ENCODE peak calls at places on chromosomes 5 and 9, in six cellular contexts. One of them, this sample, is unnamed.

GRCh38 chr5:106399381-106399780 is 1271.4 kb downstream of the EFNA5 start:
- DNase-seq in H9: no peak
- DNase-seq in mesenchymal stem cell: peak; percentile 78
- DNase-seq in neuronal stem cell: no peak
- DNase-seq in IMR-90: peak; percentile 84
- DNase-seq in mesendoderm: no peak
- DNase-seq in this sample: peak; percentile 16

GRCh38 chr5:130605200-130605599 is 559.9 kb downstream of the HINT1 start:
- DNase-seq in mesendoderm: peak; percentile 76
- DNase-seq in H9: no peak
- DNase-seq in IMR-90: no peak
- DNase-seq in neuronal stem cell: peak; percentile 9
- DNase-seq in mesenchymal stem cell: no peak
- DNase-seq in this sample: peak; percentile 14

GRCh38 chr5:162786234-162786633 is 651.2 kb upstream of the CCNG1 start:
- DNase-seq in mesendoderm: peak; percentile 18
- DNase-seq in neuronal stem cell: no peak
- DNase-seq in IMR-90: no peak
- DNase-seq in H9: no peak
- DNase-seq in mesenchymal stem cell: no peak
- DNase-seq in this sample: no peak

GRCh38 chr5:52693279-52693678 is 94.4 kb upstream of the ITGA1 start:
- DNase-seq in IMR-90: peak; percentile 45
- DNase-seq in mesenchymal stem cell: peak; percentile 53
- DNase-seq in mesendoderm: peak; percentile 58
- DNase-seq in H9: peak; percentile 45
- DNase-seq in neuronal stem cell: no peak
- DNase-seq in this sample: no peak

GRCh38 chr9:37911271-37911681 is 7.3 kb upstream of the SLC25A51 start:
- DNase-seq in IMR-90: peak; percentile 41
- DNase-seq in H9: no peak
- DNase-seq in mesendoderm: no peak
- DNase-seq in mesenchymal stem cell: no peak
- DNase-seq in neuronal stem cell: no peak
- DNase-seq in this sample: no peak

GRCh38 chr9:114696814-114697544 is 15.0 kb upstream of the TEX48 start:
- DNase-seq in neuronal stem cell: no peak
- DNase-seq in mesendoderm: no peak
- DNase-seq in mesenchymal stem cell: peak; percentile 45
- DNase-seq in IMR-90: peak; percentile 62
- DNase-seq in H9: no peak
- DNase-seq in this sample: no peak

GRCh38 chr5:1769017-1769640 is 30.5 kb downstream of the MRPL36 start:
- DNase-seq in IMR-90: no peak
- DNase-seq in mesenchymal stem cell: no peak
- DNase-seq in neuronal stem cell: no peak
- DNase-seq in mesendoderm: no peak
- DNase-seq in H9: no peak
- DNase-seq in this sample: no peak

GRCh38 chr5:127810014-127810413 is 106.8 kb downstream of the CCDC192 start:
- DNase-seq in mesendoderm: no peak
- DNase-seq in IMR-90: no peak
- DNase-seq in neuronal stem cell: no peak
- DNase-seq in H9: no peak
- DNase-seq in mesenchymal stem cell: no peak
- DNase-seq in this sample: no peak

DNA sequence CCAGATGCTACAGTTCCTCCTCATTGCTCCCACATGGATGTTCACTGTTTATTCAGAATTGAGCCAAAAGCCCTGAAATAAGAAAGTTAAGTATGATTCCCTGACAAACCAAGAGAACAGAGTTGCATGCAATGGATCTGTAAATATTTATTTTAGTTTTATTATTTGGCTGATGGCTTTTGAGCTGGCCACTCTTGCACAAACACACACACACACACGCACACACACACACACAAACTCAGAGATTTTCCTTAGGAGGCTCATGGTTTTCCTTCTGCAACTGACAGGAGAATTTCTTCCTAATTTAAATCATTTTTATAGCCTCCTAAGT is 119.0 kb upstream of the SLCO6A1 start:
- DNase-seq in mesendoderm: no peak
- DNase-seq in H9: no peak
- DNase-seq in neuronal stem cell: no peak
- DNase-seq in mesenchymal stem cell: peak; percentile 73
- DNase-seq in IMR-90: no peak
- DNase-seq in this sample: no peak
- H3K4me2 ChIP-seq in mesendoderm: no peak overlapping the region
- H3K4me2 ChIP-seq in H9: no peak overlapping the region
- H3K4me2 ChIP-seq in neuronal stem cell: no peak overlapping the region
- H3K4me2 ChIP-seq in mesenchymal stem cell: no peak overlapping the region
- H3K4me2 ChIP-seq in IMR-90: no peak overlapping the region
- H3K4me2 ChIP-seq in this sample: no peak overlapping the region

DNA sequence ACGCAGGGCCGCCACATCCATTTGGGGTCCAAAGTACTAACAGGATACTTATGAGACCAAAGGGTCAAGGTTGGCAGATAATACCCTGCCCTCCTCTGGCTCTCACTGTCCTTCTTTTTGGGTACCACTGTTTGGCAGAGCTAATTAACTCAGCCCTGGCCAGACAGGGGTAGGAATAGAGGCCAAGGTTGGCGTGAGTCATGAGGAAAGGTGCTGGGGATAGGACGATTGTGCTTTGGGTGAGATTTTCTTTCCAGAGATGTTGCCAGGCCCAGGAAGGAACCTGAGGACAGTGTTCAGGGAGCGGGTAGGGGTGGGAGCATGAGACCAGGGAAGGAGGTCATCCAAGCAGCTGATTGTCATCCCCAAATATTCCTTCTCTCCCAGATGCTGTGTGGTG is 191.8 kb upstream of the PANK3 start:
- DNase-seq in neuronal stem cell: no peak
- DNase-seq in mesendoderm: no peak
- DNase-seq in IMR-90: no peak
- DNase-seq in mesenchymal stem cell: no peak
- DNase-seq in H9: no peak
- DNase-seq in this sample: no peak
- H3K23ac ChIP-seq in neuronal stem cell: no peak overlapping the region
- H3K23ac ChIP-seq in mesendoderm: no peak overlapping the region
- H3K23ac ChIP-seq in IMR-90: no peak overlapping the region
- H3K23ac ChIP-seq in mesenchymal stem cell: no peak overlapping the region
- H3K23ac ChIP-seq in H9: no peak overlapping the region
- H3K23ac ChIP-seq in this sample: no peak overlapping the region

GRCh38 chr9:94741856-94742255 is 15.4 kb downstream of the AOPEP start:
- DNase-seq in mesenchymal stem cell: peak; percentile 41
- DNase-seq in IMR-90: no peak
- DNase-seq in H9: no peak
- DNase-seq in neuronal stem cell: no peak
- DNase-seq in mesendoderm: no peak
- DNase-seq in this sample: no peak

GRCh38 chr9:94743035-94743954 is 16.8 kb downstream of the AOPEP start:
- DNase-seq in H9: no peak
- DNase-seq in neuronal stem cell: no peak
- DNase-seq in mesenchymal stem cell: peak; percentile 13
- DNase-seq in IMR-90: peak; percentile 3
- DNase-seq in mesendoderm: no peak
- DNase-seq in this sample: peak; percentile 80

GRCh38 chr9:94745806-94746540 is 19.5 kb downstream of the AOPEP start:
- DNase-seq in IMR-90: no peak
- DNase-seq in mesenchymal stem cell: no peak
- DNase-seq in neuronal stem cell: no peak
- DNase-seq in mesendoderm: peak; percentile 72
- DNase-seq in H9: no peak
- DNase-seq in this sample: no peak

GRCh38 chr9:94746541-94747505 is 20.3 kb downstream of the AOPEP start:
- DNase-seq in IMR-90: no peak
- DNase-seq in mesendoderm: peak; percentile 95
- DNase-seq in mesenchymal stem cell: no peak
- DNase-seq in neuronal stem cell: no peak
- DNase-seq in H9: no peak
- DNase-seq in this sample: peak; percentile 35
- H3K4me2 ChIP-seq in IMR-90: no peak overlapping the region
- H3K4me2 ChIP-seq in mesendoderm: no peak overlapping the region
- H3K4me2 ChIP-seq in mesenchymal stem cell: no peak overlapping the region
- H3K4me2 ChIP-seq in neuronal stem cell: no peak overlapping the region
- H3K4me2 ChIP-seq in H9: no peak overlapping the region
- H3K4me2 ChIP-seq in this sample: no peak overlapping the region

GRCh38 chr5:90690317-90690716 is 131.7 kb downstream of the ADGRV1 start:
- DNase-seq in mesenchymal stem cell: no peak
- DNase-seq in mesendoderm: no peak
- DNase-seq in IMR-90: no peak
- DNase-seq in neuronal stem cell: no peak
- DNase-seq in H9: no peak
- DNase-seq in this sample: no peak

GRCh38 chr5:90691533-90691932 is 132.9 kb downstream of the ADGRV1 start:
- DNase-seq in mesendoderm: no peak
- DNase-seq in H9: no peak
- DNase-seq in mesenchymal stem cell: no peak
- DNase-seq in IMR-90: no peak
- DNase-seq in neuronal stem cell: no peak
- DNase-seq in this sample: no peak

DNA sequence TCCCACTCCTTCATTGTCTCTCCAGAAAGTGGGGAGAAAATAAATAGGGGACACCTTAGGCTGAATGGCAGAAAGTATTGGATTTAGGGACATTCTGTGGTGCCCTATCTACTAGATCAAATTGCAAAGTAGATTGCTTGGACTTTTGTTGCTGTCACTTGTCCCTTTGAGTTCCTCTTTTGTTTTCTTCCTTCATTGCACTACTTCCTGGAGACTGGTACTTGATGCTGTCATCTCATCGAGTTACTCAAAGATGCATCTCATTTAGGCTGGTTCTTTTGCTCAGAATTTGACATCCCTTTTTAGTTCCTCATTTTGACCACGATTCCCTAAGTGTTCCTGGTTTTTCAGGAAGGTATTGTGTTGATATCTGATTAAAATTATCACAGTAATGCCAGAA is 137.6 kb downstream of the ADGRV1 start:
- DNase-seq in mesendoderm: no peak
- DNase-seq in IMR-90: no peak
- DNase-seq in mesenchymal stem cell: no peak
- DNase-seq in neuronal stem cell: no peak
- DNase-seq in H9: no peak
- DNase-seq in this sample: no peak
- H3K23ac ChIP-seq in mesendoderm: no peak overlapping the region
- H3K23ac ChIP-seq in IMR-90: no peak overlapping the region
- H3K23ac ChIP-seq in mesenchymal stem cell: no peak overlapping the region
- H3K23ac ChIP-seq in neuronal stem cell: no peak overlapping the region
- H3K23ac ChIP-seq in H9: no peak overlapping the region
- H3K23ac ChIP-seq in this sample: no peak overlapping the region

DNA sequence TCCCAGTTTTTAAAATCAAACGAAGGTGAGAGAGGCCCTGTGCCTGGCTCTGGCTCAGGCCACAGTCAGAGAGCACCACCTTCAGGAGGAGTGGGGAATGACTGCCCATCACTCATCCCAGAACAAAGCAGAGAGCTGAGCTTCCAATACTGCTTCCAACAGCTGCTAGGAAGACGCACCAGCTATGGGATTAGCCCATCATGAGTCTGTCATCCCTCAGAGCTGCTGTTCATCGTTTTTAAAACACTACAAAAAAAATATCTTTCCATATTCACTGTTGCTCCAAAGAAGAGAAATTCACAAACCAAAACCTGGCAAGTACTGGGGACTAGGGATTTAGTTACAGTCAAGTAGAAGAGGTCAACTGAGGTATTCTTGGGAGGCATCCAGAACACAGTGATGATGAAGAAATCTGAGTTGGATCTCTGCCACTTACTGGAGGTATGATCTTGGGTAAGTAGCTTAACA is 102.4 kb downstream of the CDK5RAP2 start:
- DNase-seq in mesenchymal stem cell: peak; percentile 63
- DNase-seq in H9: peak; percentile 72
- DNase-seq in neuronal stem cell: peak; percentile 43
- DNase-seq in mesendoderm: peak; percentile 67
- DNase-seq in IMR-90: peak; percentile 90
- DNase-seq in this sample: peak; percentile 14
- H3K4me2 ChIP-seq in mesenchymal stem cell: no peak overlapping the region
- H3K4me2 ChIP-seq in H9: no peak overlapping the region
- H3K4me2 ChIP-seq in neuronal stem cell: no peak overlapping the region
- H3K4me2 ChIP-seq in mesendoderm: no peak overlapping the region
- H3K4me2 ChIP-seq in IMR-90: peak overlapping the region; percentile 13
- H3K4me2 ChIP-seq in this sample: no peak overlapping the region

This sample was measured in trophoblast cell.